ENCODE peak calls at places on chromosomes 16 and 17, in five cellular contexts. D is adrenal gland, C is tibial artery, A is A673, V is uterus. K is an unnamed sample.

GRCh38 chr17:300881-301280 is 51.7 kb downstream of the RPH3AL start:
- DNase-seq in D (no peak), C (no peak), A (no peak), V (no peak), K (no peak)

GRCh38 chr16:57240872-57241271 is 4.2 kb upstream of the ARL2BP start:
- DNase-seq in D (no peak), C (no peak), A (no peak), V (no peak), K (no peak)

GRCh38 chr16:54284319-54284930 is 2.2 kb downstream of the IRX3 start:
- DNase-seq in D (peak; percentile 15), C (no peak), A (no peak), V (no peak), K (no peak)

GRCh38 chr16:83458612-83459011 is 349.2 kb upstream of the HSBP1 start:
- DNase-seq in D (no peak), C (no peak), A (no peak), V (no peak), K (no peak)

GRCh38 chr17:44004761-44005526 is 522 bp downstream of the NAGS start:
- DNase-seq in D (peak; percentile 31), C (no peak), A (no peak), V (no peak), K (peak; percentile 34)

GRCh38 chr17:31144427-31144826 is 49.6 kb downstream of the NF1 start:
- DNase-seq in D (no peak), C (no peak), A (peak; percentile 1), V (no peak), K (no peak)

GRCh38 chr17:31459716-31460115 is 68.2 kb downstream of the RAB11FIP4 start:
- DNase-seq in D (no peak), C (no peak), A (no peak), V (no peak), K (no peak)

GRCh38 chr17:42632949-42633444 is 23.5 kb downstream of the TUBG1 start:
- DNase-seq in D (no peak), C (no peak), A (no peak), V (no peak), K (no peak)

GRCh38 chr17:77451271-77451893 is 310.6 kb downstream of the SEC14L1 start:
- DNase-seq in D (no peak), C (no peak), A (peak; percentile 56), V (peak; percentile 71), K (peak; percentile 87)

GRCh38 chr16:84892097-84892496 is 72.3 kb downstream of the CRISPLD2 start:
- DNase-seq in D (no peak), C (no peak), A (no peak), V (no peak), K (no peak)

GRCh38 chr17:55395803-55396505 is 25.7 kb downstream of the MMD start:
- DNase-seq in D (no peak), C (no peak), A (no peak), V (no peak), K (no peak)

GRCh38 chr17:43790311-43790940 is 10.2 kb downstream of the CFAP97D1 start:
- DNase-seq in D (no peak), C (no peak), A (no peak), V (no peak), K (no peak)

GRCh38 chr16:64638804-64639203 is 483.1 kb downstream of the CDH11 start:
- DNase-seq in D (no peak), C (no peak), A (no peak), V (no peak), K (no peak)

GRCh38 chr17:49361129-49361901 is 735 bp downstream of the ZNF652 start:
- DNase-seq in D (peak; percentile 56), C (no peak), A (peak; percentile 50), V (peak; percentile 26), K (peak; percentile 48)

GRCh38 chr17:82242698-82242976 is 13.8 kb downstream of the SLC16A3 start:
- DNase-seq in D (no peak), C (no peak), A (no peak), V (no peak), K (peak; percentile 19)
- H3K27me3 ChIP-seq in D (no peaks in the 10 kb centered on the region), C (no peaks in the 10 kb centered on the region), A (no peaks in the 10 kb centered on the region), V (no peaks in the 10 kb centered on the region), K (no peaks in the 10 kb centered on the region)

GRCh38 chr17:73067075-73067474 is 25.4 kb downstream of the SLC39A11 start:
- DNase-seq in D (no peak), C (no peak), A (no peak), V (no peak), K (no peak)
- H3K4me1 ChIP-seq in D (no peaks in the 10 kb centered on the region), C (peaks cover 50% of the 10 kb centered on the region), A (no peaks in the 10 kb centered on the region), V (no peaks in the 10 kb centered on the region), K (peaks cover 32% of the 10 kb centered on the region)

GRCh38 chr16:89949756-89950155 is 1.2 kb downstream of the DEF8 start:
- DNase-seq in D (no peak), C (no peak), A (no peak), V (no peak), K (no peak)
- H3K4me3 ChIP-seq in D (no peak overlapping the region), C (peak overlapping the region; percentile 61), A (peak overlapping the region; percentile 71), V (peak overlapping the region; percentile 71), K (peak overlapping the region; percentile 72)

GRCh38 chr17:40915199-40915661 is 22.2 kb downstream of the KRT23 start:
- DNase-seq in D (no peak), C (no peak), A (no peak), V (no peak), K (no peak)

GRCh38 chr17:40912506-40913220 is 24.8 kb downstream of the KRT23 start:
- DNase-seq in D (no peak), C (no peak), A (no peak), V (no peak), K (no peak)

GRCh38 chr17:40914456-40914855 is 23.0 kb downstream of the KRT23 start:
- DNase-seq in D (no peak), C (no peak), A (no peak), V (no peak), K (no peak)

GRCh38 chr17:40916366-40916765 is 21.1 kb downstream of the KRT23 start:
- DNase-seq in D (no peak), C (no peak), A (no peak), V (no peak), K (no peak)

DNA sequence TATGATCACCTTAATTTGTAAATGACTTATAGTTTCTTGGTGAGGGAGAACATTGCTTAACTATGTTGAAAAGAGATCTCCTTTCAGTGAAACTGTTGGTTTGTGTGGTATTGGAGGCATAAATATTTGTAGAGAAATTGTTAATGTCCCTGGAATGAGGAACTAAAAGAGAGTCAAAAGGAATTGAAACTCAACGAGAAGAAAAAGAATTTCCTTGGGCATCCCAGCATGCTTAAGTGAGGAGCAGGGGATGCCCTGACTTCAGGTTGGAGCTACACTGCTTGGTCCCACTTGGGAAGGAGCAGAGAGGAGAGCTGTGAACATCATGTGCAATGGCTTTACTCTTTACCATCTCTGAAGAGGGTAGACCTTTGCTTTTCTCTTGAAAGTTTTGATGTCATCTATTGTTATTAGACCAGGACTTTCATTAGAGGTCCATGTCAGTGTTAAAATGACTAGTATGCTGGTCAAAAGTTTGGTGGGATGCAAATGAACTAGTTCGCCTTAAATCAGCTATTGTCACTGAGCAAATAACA is 21.7 kb downstream of the KRT23 start:
- DNase-seq in D (no peak), C (no peak), A (no peak), V (no peak), K (no peak)
- H3K27me3 ChIP-seq in D (no peaks in the 10 kb centered on the region), C (no peaks in the 10 kb centered on the region), A (no peaks in the 10 kb centered on the region), V (no peaks in the 10 kb centered on the region), K (peaks cover 39% of the 10 kb centered on the region)

DNA sequence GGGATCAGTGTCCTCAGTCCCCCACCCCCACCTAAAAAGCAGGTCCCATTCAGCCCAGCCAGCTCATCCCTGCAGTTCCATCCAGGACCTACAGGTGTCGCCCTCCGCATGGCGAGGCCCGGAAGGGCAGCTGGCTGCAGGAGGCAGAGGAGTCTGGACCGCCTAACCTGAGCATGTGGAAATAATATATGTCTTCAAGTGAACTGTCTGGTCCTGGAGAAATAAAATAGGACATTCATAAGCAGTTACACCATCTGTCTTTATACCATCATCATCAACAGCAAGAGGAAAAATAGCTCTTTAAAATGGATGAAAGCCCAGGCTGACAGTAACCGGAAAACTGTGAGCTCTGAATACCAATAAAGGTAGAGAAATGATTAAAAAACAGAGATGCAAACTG is 215.3 kb downstream of the ZFHX3 start:
- DNase-seq in D (peak; percentile 91), C (peak; percentile 86), A (peak; percentile 81), V (peak; percentile 88), K (peak; percentile 86)
- H3K4me1 ChIP-seq in D (peaks cover 10% of the 10 kb centered on the region), C (peaks cover 26% of the 10 kb centered on the region), A (no peaks in the 10 kb centered on the region), V (peaks cover 4% of the 10 kb centered on the region), K (peaks cover 25% of the 10 kb centered on the region)

DNA sequence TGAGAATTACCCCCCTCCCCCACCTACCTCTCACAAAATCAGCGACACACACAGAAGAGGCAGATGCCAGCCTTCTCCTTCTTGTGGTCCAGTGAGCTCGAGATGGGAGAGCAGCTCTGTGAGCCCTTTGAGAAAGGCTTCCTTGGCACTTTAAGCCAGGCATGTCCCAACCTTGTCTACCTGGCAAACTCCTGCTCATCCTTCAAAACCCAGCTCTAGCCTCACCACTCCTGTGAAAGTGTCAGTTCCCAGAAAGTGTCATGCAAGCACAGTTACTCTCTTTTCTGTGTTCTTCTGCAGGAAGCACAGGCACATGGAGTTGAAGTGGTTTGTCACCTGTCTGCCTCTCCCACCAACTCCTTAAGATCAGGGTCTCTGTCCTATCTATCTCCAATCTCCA is 1.6 kb downstream of the TMEM98 start:
- DNase-seq in D (no peak), C (no peak), A (no peak), V (no peak), K (no peak)
- H3K4me3 ChIP-seq in D (no peak overlapping the region), C (peak overlapping the region; percentile 92), A (peak overlapping the region; percentile 62), V (peak overlapping the region; percentile 92), K (no peak overlapping the region)

DNA sequence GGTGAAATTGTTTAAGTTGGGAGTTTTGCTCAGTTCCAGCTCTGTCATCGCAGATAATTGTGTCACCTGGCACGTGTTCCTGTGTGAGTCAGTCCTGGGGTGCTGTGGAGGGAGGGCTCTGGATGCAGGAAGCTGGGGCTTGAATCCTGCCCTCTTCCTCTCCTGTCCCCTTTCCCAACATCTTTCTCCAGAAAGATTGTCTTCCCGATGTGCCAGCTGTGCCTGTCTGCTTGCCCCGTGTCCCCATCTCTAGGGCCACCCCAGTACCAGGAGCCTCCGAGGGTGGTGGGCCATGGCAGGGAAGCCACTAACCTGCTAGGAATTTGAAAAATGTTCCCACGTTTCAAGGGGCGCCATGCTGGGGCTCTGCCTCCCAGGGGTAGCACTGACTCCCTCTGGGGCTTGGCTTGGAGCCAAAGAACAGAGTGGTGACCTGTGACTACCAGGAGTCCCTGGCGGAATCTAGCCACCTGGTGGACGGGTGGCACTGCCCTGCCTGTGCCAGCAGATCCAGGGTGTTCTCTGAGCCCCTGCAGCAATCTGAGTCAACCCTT is 198.1 kb downstream of the ENGASE start:
- DNase-seq in D (no peak), C (no peak), A (no peak), V (no peak), K (peak; percentile 37)
- H3K27me3 ChIP-seq in D (peaks cover 8% of the 10 kb centered on the region), C (no peaks in the 10 kb centered on the region), A (peaks cover 62% of the 10 kb centered on the region), V (no peaks in the 10 kb centered on the region), K (peaks cover 33% of the 10 kb centered on the region)

GRCh38 chr17:50689251-50689650 is 18.5 kb downstream of the ANKRD40 start:
- DNase-seq in D (no peak), C (no peak), A (no peak), V (no peak), K (peak; percentile 51)

GRCh38 chr17:50689956-50690886 is 17.5 kb downstream of the ANKRD40 start:
- DNase-seq in D (no peak), C (no peak), A (no peak), V (no peak), K (peak; percentile 59)

GRCh38 chr17:50692448-50693040 is 15.2 kb downstream of the ANKRD40 start:
- DNase-seq in D (no peak), C (no peak), A (no peak), V (no peak), K (no peak)

GRCh38 chr17:50691550-50692447 is 15.9 kb downstream of the ANKRD40 start:
- DNase-seq in D (no peak), C (no peak), A (no peak), V (no peak), K (no peak)

GRCh38 chr17:50690887-50691549 is 16.7 kb downstream of the ANKRD40 start:
- DNase-seq in D (no peak), C (no peak), A (no peak), V (no peak), K (no peak)
- H3K4me1 ChIP-seq in D (peaks cover 36% of the 10 kb centered on the region), C (peaks cover 42% of the 10 kb centered on the region), A (no peaks in the 10 kb centered on the region), V (peaks cover 4% of the 10 kb centered on the region), K (peaks cover 35% of the 10 kb centered on the region)